ENCODE peak calls at places on chromosome 2, in five cellular contexts. One of them, this sample, is unnamed.

GRCh38 chr2:176093145-176093888 is 796 bp downstream of the HOXD13 start:
- DNase-seq in GM23338: no peak
- DNase-seq in glutamatergic neuron: peak
- DNase-seq in breast epithelium: no peak
- DNase-seq in endothelial cell of umbilical vein: no peak
- DNase-seq in this sample: no peak

GRCh38 chr2:11669454-11670291 is at the start of gene NTSR2:
- DNase-seq in GM23338: peak
- DNase-seq in breast epithelium: no peak
- DNase-seq in glutamatergic neuron: peak
- DNase-seq in endothelial cell of umbilical vein: peak
- DNase-seq in this sample: no peak

GRCh38 chr2:109514857-109515256 is 98.9 kb downstream of the SEPTIN10 start:
- DNase-seq in glutamatergic neuron: no peak
- DNase-seq in breast epithelium: no peak
- DNase-seq in GM23338: no peak
- DNase-seq in endothelial cell of umbilical vein: no peak
- DNase-seq in this sample: no peak

GRCh38 chr2:46257476-46257875 is 39.7 kb upstream of the EPAS1 start:
- DNase-seq in GM23338: no peak
- DNase-seq in glutamatergic neuron: no peak
- DNase-seq in breast epithelium: no peak
- DNase-seq in endothelial cell of umbilical vein: peak
- DNase-seq in this sample: no peak

GRCh38 chr2:11995381-11995947 is 249.0 kb downstream of the LPIN1 start:
- DNase-seq in endothelial cell of umbilical vein: peak
- DNase-seq in breast epithelium: no peak
- DNase-seq in glutamatergic neuron: no peak
- DNase-seq in GM23338: no peak
- DNase-seq in this sample: no peak

GRCh38 chr2:224284134-224284946 is 117.6 kb downstream of the FAM124B start:
- DNase-seq in GM23338: peak
- DNase-seq in endothelial cell of umbilical vein: peak
- DNase-seq in breast epithelium: no peak
- DNase-seq in glutamatergic neuron: no peak
- DNase-seq in this sample: no peak

GRCh38 chr2:137836671-137837070 is 127.6 kb upstream of the HNMT start:
- DNase-seq in endothelial cell of umbilical vein: no peak
- DNase-seq in glutamatergic neuron: no peak
- DNase-seq in breast epithelium: no peak
- DNase-seq in GM23338: no peak
- DNase-seq in this sample: no peak

GRCh38 chr2:178777577-178777976 is 29.6 kb downstream of the TTN start:
- DNase-seq in breast epithelium: no peak
- DNase-seq in endothelial cell of umbilical vein: no peak
- DNase-seq in glutamatergic neuron: no peak
- DNase-seq in GM23338: no peak
- DNase-seq in this sample: no peak

GRCh38 chr2:134718956-134719814 is at the start of gene TMEM163:
- DNase-seq in GM23338: peak
- DNase-seq in endothelial cell of umbilical vein: no peak
- DNase-seq in glutamatergic neuron: peak
- DNase-seq in breast epithelium: no peak
- DNase-seq in this sample: peak

GRCh38 chr2:52632543-52632942 is 1135.1 kb upstream of the CHAC2 start:
- DNase-seq in GM23338: peak
- DNase-seq in endothelial cell of umbilical vein: no peak
- DNase-seq in glutamatergic neuron: no peak
- DNase-seq in breast epithelium: no peak
- DNase-seq in this sample: no peak
- TF ChIP-seq CTCF in GM23338: peak
- TF ChIP-seq CTCF in endothelial cell of umbilical vein: no peak
- TF ChIP-seq CTCF in glutamatergic neuron: no peak
- TF ChIP-seq CTCF in breast epithelium: no peak
- TF ChIP-seq CTCF in this sample: no peak

GRCh38 chr2:53040536-53041229 is 726.9 kb upstream of the CHAC2 start:
- DNase-seq in GM23338: peak
- DNase-seq in endothelial cell of umbilical vein: no peak
- DNase-seq in breast epithelium: no peak
- DNase-seq in glutamatergic neuron: no peak
- DNase-seq in this sample: no peak
- TF ChIP-seq CTCF in GM23338: peak
- TF ChIP-seq CTCF in endothelial cell of umbilical vein: no peak
- TF ChIP-seq CTCF in breast epithelium: no peak
- TF ChIP-seq CTCF in glutamatergic neuron: peak
- TF ChIP-seq CTCF in this sample: no peak

GRCh38 chr2:218228366-218229092 is 11.5 kb downstream of the ARPC2 start:
- DNase-seq in breast epithelium: no peak
- DNase-seq in glutamatergic neuron: no peak
- DNase-seq in GM23338: no peak
- DNase-seq in endothelial cell of umbilical vein: no peak
- DNase-seq in this sample: no peak

GRCh38 chr2:218233543-218233942 is 16.6 kb downstream of the ARPC2 start:
- DNase-seq in endothelial cell of umbilical vein: no peak
- DNase-seq in glutamatergic neuron: no peak
- DNase-seq in breast epithelium: no peak
- DNase-seq in GM23338: no peak
- DNase-seq in this sample: no peak

GRCh38 chr2:218229851-218230250 is 12.9 kb downstream of the ARPC2 start:
- DNase-seq in GM23338: no peak
- DNase-seq in breast epithelium: no peak
- DNase-seq in endothelial cell of umbilical vein: no peak
- DNase-seq in glutamatergic neuron: no peak
- DNase-seq in this sample: no peak

GRCh38 chr2:218229239-218229638 is 12.2 kb downstream of the ARPC2 start:
- DNase-seq in endothelial cell of umbilical vein: peak
- DNase-seq in breast epithelium: no peak
- DNase-seq in glutamatergic neuron: no peak
- DNase-seq in GM23338: no peak
- DNase-seq in this sample: no peak

GRCh38 chr2:218230882-218231281 is 13.9 kb downstream of the ARPC2 start:
- DNase-seq in breast epithelium: no peak
- DNase-seq in glutamatergic neuron: no peak
- DNase-seq in endothelial cell of umbilical vein: no peak
- DNase-seq in GM23338: peak
- DNase-seq in this sample: no peak
- TF ChIP-seq CTCF in breast epithelium: no peak
- TF ChIP-seq CTCF in glutamatergic neuron: peak
- TF ChIP-seq CTCF in endothelial cell of umbilical vein: no peak
- TF ChIP-seq CTCF in GM23338: no peak
- TF ChIP-seq CTCF in this sample: no peak

GRCh38 chr2:233807215-233807865 is 29.2 kb downstream of the MROH2A start:
- DNase-seq in breast epithelium: no peak
- DNase-seq in GM23338: no peak
- DNase-seq in glutamatergic neuron: no peak
- DNase-seq in endothelial cell of umbilical vein: no peak
- DNase-seq in this sample: no peak
- TF ChIP-seq CTCF in breast epithelium: no peak
- TF ChIP-seq CTCF in GM23338: peak
- TF ChIP-seq CTCF in glutamatergic neuron: no peak
- TF ChIP-seq CTCF in endothelial cell of umbilical vein: no peak
- TF ChIP-seq CTCF in this sample: no peak

This sample was measured in activated B cell treated with CpG ODN at 0.5 μM for 24 hours.